ENCODE peak calls at places on chromosomes 13 and 19, in four cellular contexts. Q, L, N and Y are unnamed samples.

GRCh38 chr13:39347926-39348901 is 254.8 kb downstream of the LHFPL6 start:
- DNase-seq in Q (no peak), L (no peak), N (peak; percentile 85), Y (no peak)

GRCh38 chr19:49667473-49667872 is 1.7 kb downstream of the BCL2L12 start:
- DNase-seq in Q (no peak), L (no peak), N (no peak), Y (no peak)

GRCh38 chr19:10872551-10873107 is 1.3 kb downstream of the CARM1 start:
- DNase-seq in Q (no peak), L (no peak), N (no peak), Y (no peak)

GRCh38 chr13:84737671-84738070 is 855.4 kb upstream of the SLITRK1 start:
- DNase-seq in Q (no peak), L (no peak), N (no peak), Y (no peak)

GRCh38 chr13:43153436-43154082 is 130.2 kb downstream of the DNAJC15 start:
- DNase-seq in Q (no peak), L (no peak), N (no peak), Y (peak; percentile 48)

GRCh38 chr19:50327013-50327412 is 2.2 kb downstream of the KCNC3 start:
- DNase-seq in Q (no peak), L (no peak), N (no peak), Y (no peak)

GRCh38 chr19:33752018-33752790 is 44.5 kb upstream of the KCTD15 start:
- DNase-seq in Q (no peak), L (no peak), N (no peak), Y (no peak)

GRCh38 chr13:26308836-26309235 is 54.9 kb downstream of the CDK8 start:
- DNase-seq in Q (no peak), L (no peak), N (no peak), Y (no peak)

GRCh38 chr13:37118002-37118401 is 12.5 kb upstream of the CSNK1A1L start:
- DNase-seq in Q (no peak), L (no peak), N (peak; percentile 73), Y (no peak)

GRCh38 chr19:56840452-56841193 is at the start of the genes PEG3 and ZIM2:
- DNase-seq in Q (peak; percentile 78), L (no peak), N (peak; percentile 82), Y (no peak)

GRCh38 chr19:1807695-1808394 is 4.2 kb downstream of the ATP8B3 start:
- DNase-seq in Q (no peak), L (no peak), N (no peak), Y (no peak)

GRCh38 chr19:4352701-4353121 is 9.3 kb downstream of the MPND start:
- DNase-seq in Q (peak; percentile 61), L (no peak), N (no peak), Y (peak; percentile 64)

GRCh38 chr19:2848625-2849024 is 7.3 kb downstream of the ZNF555 start:
- DNase-seq in Q (no peak), L (no peak), N (no peak), Y (peak; percentile 90)

GRCh38 chr19:33347300-33347699 is 26.2 kb upstream of the CEBPG start:
- DNase-seq in Q (no peak), L (no peak), N (no peak), Y (no peak)

GRCh38 chr13:94552095-94552494 is 43.9 kb downstream of the TGDS start:
- DNase-seq in Q (no peak), L (no peak), N (no peak), Y (no peak)

GRCh38 chr13:60221581-60221980 is 57.9 kb upstream of the DIAPH3 start:
- DNase-seq in Q (no peak), L (no peak), N (no peak), Y (no peak)

GRCh38 chr13:32443111-32443510 is 15.2 kb upstream of the N4BP2L1 start:
- DNase-seq in Q (no peak), L (no peak), N (no peak), Y (peak; percentile 19)

GRCh38 chr13:80083516-80084085 is 257.3 kb downstream of the SPRY2 start:
- DNase-seq in Q (no peak), L (no peak), N (no peak), Y (peak; percentile 59)

GRCh38 chr19:57978586-57979289 is 4.4 kb upstream of the C19orf18 start:
- DNase-seq in Q (no peak), L (no peak), N (no peak), Y (no peak)

GRCh38 chr13:75135325-75135825 is 346.6 kb downstream of the TBC1D4 start:
- DNase-seq in Q (no peak), L (no peak), N (no peak), Y (peak; percentile 95)

GRCh38 chr19:14979498-14980255 is at the start of gene SLC1A6:
- DNase-seq in Q (no peak), L (no peak), N (no peak), Y (no peak)

GRCh38 chr19:6021878-6022569 is 44.1 kb upstream of the RANBP3 start:
- DNase-seq in Q (peak; percentile 78), L (peak; percentile 69), N (peak; percentile 87), Y (peak; percentile 60)

GRCh38 chr19:18153555-18154134 is 682 bp downstream of the PIK3R2 start:
- DNase-seq in Q (no peak), L (no peak), N (peak; percentile 49), Y (no peak)

GRCh38 chr13:99294198-99294597 is 13.0 kb downstream of the GPR183 start:
- DNase-seq in Q (no peak), L (no peak), N (no peak), Y (no peak)

GRCh38 chr13:40648841-40649240 is 17.6 kb downstream of the FOXO1 start:
- DNase-seq in Q (no peak), L (no peak), N (no peak), Y (no peak)

GRCh38 chr13:97275775-97276501 is 53.8 kb downstream of the MBNL2 start:
- DNase-seq in Q (no peak), L (no peak), N (no peak), Y (peak; percentile 67)

DNA sequence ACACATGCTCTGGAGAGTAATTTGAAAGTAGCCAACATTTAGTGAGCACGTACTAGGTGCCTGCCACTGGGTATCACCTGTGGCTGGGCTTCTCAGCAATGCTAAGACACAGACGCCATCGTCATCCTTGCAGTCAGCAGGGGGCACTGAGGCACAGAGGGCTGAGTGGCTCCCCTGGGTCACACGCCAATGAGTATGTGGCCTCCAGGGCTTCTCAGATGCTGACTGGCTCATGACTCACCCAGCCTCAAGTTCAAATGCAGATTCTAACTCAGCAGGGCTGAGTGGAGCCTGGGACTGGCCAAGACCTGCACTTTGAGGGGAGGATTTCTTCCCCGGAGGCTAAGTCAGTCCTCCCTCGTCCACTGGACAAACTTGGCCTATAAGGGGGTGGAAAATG is 115.1 kb upstream of the CACNA1A start:
- DNase-seq in Q (peak; percentile 55), L (no peak), N (no peak), Y (peak; percentile 80)
- TF ChIP-seq CTCF in Q (no peak), L (no peak), N (no peak), Y (no peak)

GRCh38 chr19:29516821-29517395 is 8.9 kb upstream of the VSTM2B start:
- DNase-seq in Q (no peak), L (no peak), N (no peak), Y (no peak)

GRCh38 chr19:29516358-29516725 is 9.5 kb upstream of the VSTM2B start:
- DNase-seq in Q (no peak), L (no peak), N (no peak), Y (no peak)

GRCh38 chr19:29514525-29515232 is 11.1 kb upstream of the VSTM2B start:
- DNase-seq in Q (no peak), L (no peak), N (no peak), Y (no peak)

GRCh38 chr19:29515233-29515619 is 10.6 kb upstream of the VSTM2B start:
- DNase-seq in Q (no peak), L (no peak), N (peak; percentile 7), Y (no peak)

GRCh38 chr19:29515706-29516357 is 10.0 kb upstream of the VSTM2B start:
- DNase-seq in Q (no peak), L (no peak), N (no peak), Y (no peak)
- H3K4me3 ChIP-seq in Q (no peak overlapping the region), L (no peak overlapping the region), N (no peak overlapping the region), Y (no peak overlapping the region)

GRCh38 chr19:36687214-36688056 is at the start of gene ZNF567:
- DNase-seq in Q (peak; percentile 99), L (peak; percentile 95), N (peak; percentile 99), Y (peak; percentile 92)
- TF ChIP-seq CTCF in Q (no peak), L (no peak), N (no peak), Y (no peak)

GRCh38 chr19:39078436-39079200 is 5.5 kb upstream of the ACP7 start:
- DNase-seq in Q (no peak), L (no peak), N (no peak), Y (peak; percentile 98)
- H3K4me3 ChIP-seq in Q (no peak overlapping the region), L (no peak overlapping the region), N (no peak overlapping the region), Y (no peak overlapping the region)

GRCh38 chr19:47598407-47599349 is 10.3 kb upstream of the BICRA start:
- DNase-seq in Q (peak; percentile 89), L (no peak), N (peak; percentile 48), Y (peak; percentile 95)

GRCh38 chr19:47595937-47596336 is 13.0 kb upstream of the BICRA start:
- DNase-seq in Q (no peak), L (no peak), N (no peak), Y (no peak)

GRCh38 chr19:47589824-47590223 is 16.9 kb upstream of the ZNF541 start:
- DNase-seq in Q (no peak), L (no peak), N (no peak), Y (no peak)

GRCh38 chr19:47593860-47594259 is 15.1 kb upstream of the BICRA start:
- DNase-seq in Q (no peak), L (no peak), N (no peak), Y (no peak)
- TF ChIP-seq CTCF in Q (no peak), L (no peak), N (no peak), Y (no peak)

DNA sequence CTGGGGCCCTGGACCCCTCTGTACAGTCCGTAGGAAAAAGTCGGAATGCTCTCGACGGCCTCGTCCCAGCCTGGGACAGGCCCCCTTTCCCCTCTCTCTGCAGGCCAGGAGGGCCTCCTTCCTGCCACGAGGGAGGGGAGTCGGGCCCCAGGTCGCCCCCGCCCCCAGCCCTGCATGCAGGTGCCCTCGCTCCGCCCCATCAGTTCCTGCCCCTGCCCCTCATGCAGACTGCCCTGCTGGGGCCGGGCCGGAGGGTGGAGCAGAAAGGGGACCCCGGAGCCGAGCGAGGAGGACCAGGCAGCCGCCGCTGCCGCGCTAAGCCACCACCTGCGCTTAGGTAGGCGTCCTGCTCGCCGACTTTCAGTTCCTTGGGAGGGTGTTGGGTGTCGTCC is 7.3 kb downstream of the LYL1 start:
- DNase-seq in Q (no peak), L (no peak), N (peak; percentile 47), Y (no peak)
- H3K4me3 ChIP-seq in Q (peak overlapping the region; percentile 9), L (peak overlapping the region; percentile 40), N (no peak overlapping the region), Y (no peak overlapping the region)

DNA sequence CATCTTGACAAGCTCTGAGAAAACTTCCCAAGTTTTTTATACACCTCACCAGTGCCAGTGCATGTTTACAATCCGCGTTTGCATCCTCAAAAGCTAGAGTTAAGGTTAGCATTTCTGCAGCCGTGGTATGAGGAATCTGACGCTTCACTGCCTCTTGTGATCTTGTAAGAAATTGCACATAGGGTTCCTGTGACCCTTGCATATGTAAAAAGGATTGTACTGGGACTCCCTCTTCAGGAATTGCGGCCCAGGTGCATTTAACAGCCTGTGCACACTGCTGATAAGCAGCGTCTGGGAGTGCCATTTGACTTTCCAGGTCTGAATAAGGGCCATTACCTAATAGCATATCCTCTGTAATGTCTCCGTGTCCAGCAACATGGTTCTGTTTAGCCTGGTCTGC is 15.3 kb downstream of the FPR3 start:
- DNase-seq in Q (no peak), L (no peak), N (peak; percentile 39), Y (peak; percentile 26)
- TF ChIP-seq CTCF in Q (no peak), L (no peak), N (peak; percentile 51), Y (peak; percentile 22)